ENCODE peak calls at places on chromosomes 3 and 15, in six cellular contexts. E is T-cell; D is activated CD8-positive, alpha-beta memory T cell treated with anti-CD3 and anti-CD28 coated beads, Interleukin-2, amount 50 U/mL, for 4 hours; Y is AG10803; M is MV-4-11; A is NCI-H460. I is an unnamed sample.
A peak's percentile ranks its signal among the peaks of the same experiment; 100 is the strongest.

GRCh38 chr15:32717290-32718081 is at the start of gene GREM1:
- DNase-seq in E (no peak), D (no peak), Y (peak; percentile 86), M (no peak), A (no peak), I (peak; percentile 89)

GRCh38 chr3:42831321-42831713 is 22.1 kb downstream of the ACKR2 start:
- DNase-seq in E (peak; percentile 72), D (peak; percentile 71), Y (peak; percentile 43), M (peak; percentile 69), A (peak; percentile 54), I (peak; percentile 94)

GRCh38 chr15:48025118-48025517 is 95.7 kb upstream of the SLC24A5 start:
- DNase-seq in E (no peak), D (no peak), Y (no peak), M (no peak), A (no peak), I (no peak)

GRCh38 chr3:114709102-114709501 is 415.3 kb downstream of the TIGIT start:
- DNase-seq in E (no peak), D (no peak), Y (peak; percentile 45), M (peak; percentile 59), A (no peak), I (no peak)

GRCh38 chr15:88714782-88715372 is 76.1 kb downstream of the ISG20 start:
- DNase-seq in E (no peak), D (no peak), Y (no peak), M (no peak), A (no peak), I (no peak)

GRCh38 chr3:194536883-194537637 is 50.3 kb upstream of the ATP13A3 start:
- DNase-seq in E (no peak), D (no peak), Y (no peak), M (no peak), A (no peak), I (no peak)

GRCh38 chr3:124826703-124827102 is 60.5 kb downstream of the ITGB5 start:
- DNase-seq in E (no peak), D (no peak), Y (peak; percentile 87), M (peak; percentile 2), A (no peak), I (peak; percentile 81)

GRCh38 chr3:33165372-33165771 is 51.6 kb downstream of the CRTAP start:
- DNase-seq in E (no peak), D (no peak), Y (no peak), M (no peak), A (no peak), I (no peak)

GRCh38 chr3:14127516-14128161 is 2.8 kb downstream of the TMEM43 start:
- DNase-seq in E (no peak), D (no peak), Y (no peak), M (no peak), A (no peak), I (peak; percentile 26)

GRCh38 chr15:58410353-58410752 is 21.4 kb upstream of the LIPC start:
- DNase-seq in E (peak; percentile 39), D (peak; percentile 44), Y (peak; percentile 69), M (peak; percentile 27), A (no peak), I (no peak)

GRCh38 chr3:185332026-185332735 is 30.8 kb upstream of the MAP3K13 start:
- DNase-seq in E (no peak), D (no peak), Y (peak; percentile 50), M (peak; percentile 94), A (peak; percentile 76), I (no peak)

GRCh38 chr3:197752107-197752506 is 2.4 kb downstream of the FYTTD1 start:
- DNase-seq in E (no peak), D (no peak), Y (no peak), M (no peak), A (no peak), I (no peak)

GRCh38 chr3:140164922-140165590 is 230.1 kb downstream of the CLSTN2 start:
- DNase-seq in E (no peak), D (no peak), Y (no peak), M (no peak), A (no peak), I (no peak)

GRCh38 chr3:52221563-52222318 is 3.7 kb downstream of the TLR9 start:
- DNase-seq in E (peak; percentile 60), D (no peak), Y (no peak), M (no peak), A (no peak), I (peak; percentile 46)

GRCh38 chr3:129620828-129621605 is 14.5 kb upstream of the PLXND1 start:
- DNase-seq in E (no peak), D (no peak), Y (no peak), M (no peak), A (no peak), I (no peak)

GRCh38 chr15:68687136-68687735 is 108.4 kb downstream of the CORO2B start:
- DNase-seq in E (no peak), D (no peak), Y (no peak), M (no peak), A (no peak), I (peak; percentile 5)

GRCh38 chr3:107578523-107578922 is 55.8 kb downstream of the BBX start:
- DNase-seq in E (no peak), D (no peak), Y (no peak), M (no peak), A (no peak), I (peak; percentile 72)

GRCh38 chr15:88426304-88426703 is 40.9 kb downstream of the MRPL46 start:
- DNase-seq in E (no peak), D (no peak), Y (no peak), M (no peak), A (no peak), I (no peak)

GRCh38 chr3:23889401-23889800 is 27.4 kb downstream of the NKIRAS1 start:
- DNase-seq in E (no peak), D (no peak), Y (no peak), M (peak; percentile 27), A (no peak), I (no peak)

GRCh38 chr3:55525436-55525835 is 38.3 kb upstream of the WNT5A start:
- DNase-seq in E (no peak), D (no peak), Y (no peak), M (no peak), A (no peak), I (no peak)

GRCh38 chr3:37980477-37981347 is 9.9 kb upstream of the VILL start:
- DNase-seq in E (no peak), D (no peak), Y (no peak), M (no peak), A (no peak), I (peak; percentile 25)

GRCh38 chr3:59727902-59728301 is 678.1 kb upstream of the CFAP20DC start:
- DNase-seq in E (no peak), D (no peak), Y (no peak), M (no peak), A (no peak), I (no peak)

GRCh38 chr15:59571606-59572005 is 40.0 kb upstream of the GCNT3 start:
- DNase-seq in E (no peak), D (no peak), Y (no peak), M (no peak), A (no peak), I (no peak)

GRCh38 chr3:32203854-32204253 is 34.6 kb upstream of the CMTM8 start:
- DNase-seq in E (no peak), D (no peak), Y (no peak), M (no peak), A (no peak), I (no peak)

GRCh38 chr15:29687939-29688884 is 134.1 kb downstream of the TJP1 start:
- DNase-seq in E (no peak), D (no peak), Y (no peak), M (no peak), A (no peak), I (no peak)

GRCh38 chr15:67039349-67040075 is 25.9 kb upstream of the SMAD3 start:
- DNase-seq in E (no peak), D (no peak), Y (no peak), M (no peak), A (no peak), I (peak; percentile 90)

GRCh38 chr3:192422998-192423349 is 304.4 kb downstream of the FGF12 start:
- DNase-seq in E (no peak), D (no peak), Y (no peak), M (peak; percentile 10), A (no peak), I (no peak)

GRCh38 chr3:15823092-15823491 is 25.3 kb upstream of the ANKRD28 start:
- DNase-seq in E (no peak), D (no peak), Y (no peak), M (no peak), A (no peak), I (peak; percentile 48)

GRCh38 chr15:76340198-76340801 is 3.7 kb downstream of the ISL2 start:
- DNase-seq in E (no peak), D (no peak), Y (no peak), M (peak; percentile 30), A (no peak), I (peak; percentile 76)

GRCh38 chr15:70494861-70495571 is 268.3 kb downstream of the UACA start:
- DNase-seq in E (no peak), D (no peak), Y (peak; percentile 65), M (peak; percentile 73), A (peak; percentile 55), I (peak; percentile 65)

GRCh38 chr3:52200981-52201679 is 3.2 kb downstream of the ALAS1 start:
- DNase-seq in E (no peak), D (no peak), Y (no peak), M (peak; percentile 37), A (no peak), I (no peak)

GRCh38 chr3:113606539-113607218 is 74.3 kb downstream of the SIDT1 start:
- DNase-seq in E (peak; percentile 32), D (peak; percentile 15), Y (no peak), M (peak; percentile 34), A (no peak), I (no peak)

GRCh38 chr3:42713747-42714146 is 11.1 kb upstream of the HHATL start:
- DNase-seq in E (no peak), D (no peak), Y (no peak), M (peak; percentile 23), A (no peak), I (no peak)

GRCh38 chr15:71195242-71195641 is 80.0 kb downstream of the THSD4 start:
- DNase-seq in E (no peak), D (no peak), Y (no peak), M (no peak), A (peak; percentile 29), I (peak; percentile 69)

GRCh38 chr3:193489949-193490348 is 64.7 kb downstream of the ATP13A4 start:
- DNase-seq in E (no peak), D (no peak), Y (no peak), M (peak; percentile 28), A (no peak), I (no peak)

GRCh38 chr3:42762046-42762724 is 10.9 kb downstream of the CCDC13 start:
- DNase-seq in E (no peak), D (no peak), Y (peak; percentile 55), M (peak; percentile 96), A (no peak), I (no peak)

GRCh38 chr15:95365615-95366107 is 964.8 kb upstream of the NR2F2 start:
- DNase-seq in E (no peak), D (no peak), Y (no peak), M (peak; percentile 94), A (no peak), I (no peak)

I was measured in endodermal cell.